ENCODE peak calls at places on chromosome 22, in four cellular contexts. O, Q, T and V are unnamed samples.

GRCh38 chr22:40533712-40534378 is 102.7 kb downstream of the MRTFA start:
- DNase-seq in T (no peak), Q (no peak), O (peak; percentile 74), V (peak; percentile 19)

GRCh38 chr22:42439821-42440674 is 7.8 kb upstream of the NFAM1 start:
- DNase-seq in O (peak; percentile 49), Q (peak; percentile 25), T (no peak), V (no peak)

GRCh38 chr22:40401981-40402406 is 31.6 kb downstream of the SGSM3 start:
- DNase-seq in T (no peak), O (no peak), Q (no peak), V (no peak)

GRCh38 chr22:39308614-39309363 is 10.6 kb downstream of the RPL3 start:
- DNase-seq in T (peak; percentile 83), Q (peak; percentile 42), O (peak; percentile 96), V (peak; percentile 46)

GRCh38 chr22:40485813-40486610 is 115.6 kb downstream of the SGSM3 start:
- DNase-seq in T (no peak), O (peak; percentile 60), Q (no peak), V (no peak)

GRCh38 chr22:27318516-27318915 is 483.0 kb downstream of the MN1 start:
- DNase-seq in Q (no peak), O (peak; percentile 44), T (no peak), V (peak; percentile 62)

GRCh38 chr22:20107471-20107901 is 8.4 kb upstream of the RANBP1 start:
- DNase-seq in Q (no peak), O (no peak), T (no peak), V (no peak)

GRCh38 chr22:38282397-38282796 is 9.6 kb upstream of the TMEM184B start:
- DNase-seq in Q (no peak), T (no peak), O (peak; percentile 21), V (no peak)

GRCh38 chr22:46929689-46930225 is 167.3 kb downstream of the TBC1D22A start:
- DNase-seq in Q (no peak), T (no peak), O (no peak), V (no peak)

DNA sequence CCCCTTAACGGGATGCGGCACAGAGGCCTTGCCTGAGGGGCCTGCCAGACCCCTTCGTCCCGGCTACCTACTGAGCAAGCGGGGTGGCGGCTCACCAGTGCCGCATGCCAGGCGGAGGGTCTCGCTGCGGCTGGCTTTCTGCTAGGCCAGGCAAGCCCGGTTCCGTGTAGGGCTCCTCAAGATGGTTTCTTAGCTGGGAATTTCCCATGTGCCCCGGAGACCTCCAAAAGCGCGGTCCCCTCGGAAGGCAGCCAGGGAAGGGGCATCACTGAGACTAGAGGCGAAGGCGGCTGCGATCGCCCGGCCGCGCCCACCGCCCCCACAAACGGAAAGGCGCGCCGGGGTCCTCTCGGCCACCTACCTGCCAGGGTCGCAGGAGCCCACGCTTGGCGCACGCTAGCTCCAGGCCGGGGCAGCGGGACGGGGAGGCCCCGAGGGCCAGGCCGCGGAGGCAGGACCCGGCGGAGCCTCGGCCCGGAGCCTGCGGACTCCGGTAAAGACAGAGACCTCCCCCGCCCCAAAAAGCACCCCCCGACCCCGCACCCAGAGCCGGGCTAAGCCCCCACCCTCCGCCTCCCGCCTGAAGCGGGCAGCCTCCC is 23.8 kb downstream of the MICAL3 start:
- DNase-seq in O (no peak), Q (peak; percentile 45), T (no peak), V (peak; percentile 36)
- H3K27ac ChIP-seq in O (peak overlapping the region; percentile 66), Q (peak overlapping the region; percentile 99), T (no peak overlapping the region), V (peak overlapping the region; percentile 88)

GRCh38 chr22:30908051-30908461 is 60.5 kb downstream of the MORC2 start:
- DNase-seq in Q (no peak), O (no peak), T (no peak), V (no peak)

GRCh38 chr22:30906946-30907345 is 61.6 kb downstream of the MORC2 start:
- DNase-seq in O (no peak), Q (no peak), T (no peak), V (no peak)

GRCh38 chr22:30905696-30906341 is 62.8 kb downstream of the MORC2 start:
- DNase-seq in T (no peak), Q (no peak), O (no peak), V (no peak)

GRCh38 chr22:30903876-30904460 is 64.6 kb downstream of the MORC2 start:
- DNase-seq in T (no peak), Q (no peak), O (no peak), V (no peak)

DNA sequence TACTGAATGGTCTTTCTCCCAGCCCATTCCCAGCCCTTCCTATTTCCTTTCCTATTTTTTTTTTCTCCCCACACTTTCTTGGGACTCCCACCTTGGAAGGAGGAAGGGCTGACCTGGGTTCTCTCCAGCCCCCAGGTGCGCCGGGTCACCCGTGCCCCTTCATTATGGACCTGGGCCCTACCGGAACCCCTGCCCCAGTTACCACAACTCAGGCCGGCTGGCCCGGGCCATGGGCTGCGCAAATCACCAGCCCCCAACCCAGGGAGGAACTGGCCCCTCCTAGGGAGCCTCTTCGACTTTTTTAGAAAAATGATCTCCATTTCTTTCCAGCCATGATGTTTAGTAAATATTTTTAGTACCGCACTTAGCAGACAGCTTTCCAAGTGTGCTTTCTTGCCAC is 62.2 kb downstream of the MORC2 start:
- DNase-seq in Q (no peak), T (no peak), O (no peak), V (no peak)
- H3K27ac ChIP-seq in Q (no peak overlapping the region), T (no peak overlapping the region), O (no peak overlapping the region), V (no peak overlapping the region)

GRCh38 chr22:30858976-30859713 is 109.4 kb downstream of the MORC2 start:
- DNase-seq in Q (no peak), O (no peak), T (no peak), V (no peak)

GRCh38 chr22:30861688-30862552 is 106.7 kb downstream of the MORC2 start:
- DNase-seq in O (no peak), T (no peak), Q (no peak), V (no peak)

GRCh38 chr22:30860176-30861105 is 108.1 kb downstream of the MORC2 start:
- DNase-seq in O (no peak), Q (no peak), T (no peak), V (no peak)

GRCh38 chr22:30859714-30860095 is 108.9 kb downstream of the MORC2 start:
- DNase-seq in Q (no peak), O (no peak), T (no peak), V (no peak)

DNA sequence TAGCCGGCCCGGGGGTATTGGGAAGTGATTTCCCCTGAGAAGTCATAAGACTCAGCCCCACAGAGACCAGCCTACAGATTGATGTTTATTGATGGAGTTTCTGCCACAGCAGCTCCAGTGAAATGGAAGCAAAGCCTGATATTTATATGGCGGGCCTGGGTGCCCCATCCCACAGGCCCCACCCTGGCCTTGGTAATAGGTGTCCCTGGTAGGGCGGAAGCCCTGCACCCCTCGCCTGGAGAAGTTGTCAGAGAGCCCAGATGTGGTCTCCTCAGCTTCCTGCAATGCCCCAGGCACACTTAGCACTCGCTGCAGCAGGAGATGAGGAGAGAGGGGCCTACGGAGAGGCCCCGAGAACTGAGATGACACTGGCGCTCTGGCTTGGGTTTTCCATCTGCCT is 107.4 kb downstream of the MORC2 start:
- DNase-seq in Q (no peak), T (no peak), O (no peak), V (no peak)
- H3K27ac ChIP-seq in Q (no peak overlapping the region), T (no peak overlapping the region), O (no peak overlapping the region), V (no peak overlapping the region)

GRCh38 chr22:37148031-37148651 is 1.6 kb downstream of the IL2RB start:
- DNase-seq in O (no peak), Q (no peak), T (no peak), V (no peak)
- H3K27ac ChIP-seq in O (no peak overlapping the region), Q (no peak overlapping the region), T (no peak overlapping the region), V (no peak overlapping the region)

GRCh38 chr22:32780726-32781310 is 20.7 kb upstream of the TIMP3 start:
- DNase-seq in T (no peak), O (no peak), Q (no peak), V (no peak)
- H3K27ac ChIP-seq in T (no peak overlapping the region), O (peak overlapping the region; percentile 57), Q (peak overlapping the region; percentile 50), V (no peak overlapping the region)